ENCODE peak calls at places on chromosomes 6 and 20, in seven cellular contexts. One of them, this sample, is unnamed.

GRCh38 chr20:32762754-32763201 is 593 bp downstream of the DNMT3B start:
- DNase-seq in activated CD4-positive, alpha-beta T cell treated with anti-CD3 and anti-CD28 coated beads, Interleukin-2, amount 50 U/mL, for 48 hours: peak
- DNase-seq in kidney tubule cell: no peak
- DNase-seq in HFF-Myc: no peak
- DNase-seq in cardiac muscle cell: no peak
- DNase-seq in mucosa of descending colon: peak
- DNase-seq in hepatic stellate cell: no peak
- DNase-seq in this sample: peak

GRCh38 chr6:17601389-17601703 is 1.2 kb downstream of the FAM8A1 start:
- DNase-seq in activated CD4-positive, alpha-beta T cell treated with anti-CD3 and anti-CD28 coated beads, Interleukin-2, amount 50 U/mL, for 48 hours: no peak
- DNase-seq in kidney tubule cell: no peak
- DNase-seq in HFF-Myc: no peak
- DNase-seq in cardiac muscle cell: no peak
- DNase-seq in mucosa of descending colon: no peak
- DNase-seq in hepatic stellate cell: no peak
- DNase-seq in this sample: no peak

GRCh38 chr20:32110173-32110704 is 725 bp downstream of the TM9SF4 start:
- DNase-seq in activated CD4-positive, alpha-beta T cell treated with anti-CD3 and anti-CD28 coated beads, Interleukin-2, amount 50 U/mL, for 48 hours: no peak
- DNase-seq in kidney tubule cell: no peak
- DNase-seq in HFF-Myc: no peak
- DNase-seq in cardiac muscle cell: no peak
- DNase-seq in mucosa of descending colon: peak
- DNase-seq in hepatic stellate cell: no peak
- DNase-seq in this sample: no peak

GRCh38 chr6:52420668-52421358 is 671 bp downstream of the EFHC1 start:
- DNase-seq in activated CD4-positive, alpha-beta T cell treated with anti-CD3 and anti-CD28 coated beads, Interleukin-2, amount 50 U/mL, for 48 hours: no peak
- DNase-seq in kidney tubule cell: peak
- DNase-seq in HFF-Myc: no peak
- DNase-seq in cardiac muscle cell: peak
- DNase-seq in mucosa of descending colon: peak
- DNase-seq in hepatic stellate cell: no peak
- DNase-seq in this sample: no peak

GRCh38 chr6:101853226-101853625 is 459.7 kb downstream of the GRIK2 start:
- DNase-seq in activated CD4-positive, alpha-beta T cell treated with anti-CD3 and anti-CD28 coated beads, Interleukin-2, amount 50 U/mL, for 48 hours: no peak
- DNase-seq in kidney tubule cell: no peak
- DNase-seq in HFF-Myc: no peak
- DNase-seq in cardiac muscle cell: no peak
- DNase-seq in mucosa of descending colon: no peak
- DNase-seq in hepatic stellate cell: no peak
- DNase-seq in this sample: no peak

GRCh38 chr6:45003400-45003799 is 324.7 kb upstream of the RUNX2 start:
- DNase-seq in activated CD4-positive, alpha-beta T cell treated with anti-CD3 and anti-CD28 coated beads, Interleukin-2, amount 50 U/mL, for 48 hours: no peak
- DNase-seq in kidney tubule cell: no peak
- DNase-seq in HFF-Myc: no peak
- DNase-seq in cardiac muscle cell: no peak
- DNase-seq in mucosa of descending colon: no peak
- DNase-seq in hepatic stellate cell: no peak
- DNase-seq in this sample: no peak

GRCh38 chr6:156057869-156058268 is 602.2 kb upstream of the NOX3 start:
- DNase-seq in activated CD4-positive, alpha-beta T cell treated with anti-CD3 and anti-CD28 coated beads, Interleukin-2, amount 50 U/mL, for 48 hours: no peak
- DNase-seq in kidney tubule cell: peak
- DNase-seq in HFF-Myc: no peak
- DNase-seq in cardiac muscle cell: no peak
- DNase-seq in mucosa of descending colon: no peak
- DNase-seq in hepatic stellate cell: no peak
- DNase-seq in this sample: no peak

GRCh38 chr20:21505161-21505809 is 8.6 kb downstream of the NKX2-2 start:
- DNase-seq in activated CD4-positive, alpha-beta T cell treated with anti-CD3 and anti-CD28 coated beads, Interleukin-2, amount 50 U/mL, for 48 hours: peak
- DNase-seq in kidney tubule cell: peak
- DNase-seq in HFF-Myc: no peak
- DNase-seq in cardiac muscle cell: peak
- DNase-seq in mucosa of descending colon: peak
- DNase-seq in hepatic stellate cell: peak
- DNase-seq in this sample: peak

GRCh38 chr6:139378882-139379341 is 4.5 kb upstream of the CITED2 start:
- DNase-seq in activated CD4-positive, alpha-beta T cell treated with anti-CD3 and anti-CD28 coated beads, Interleukin-2, amount 50 U/mL, for 48 hours: no peak
- DNase-seq in kidney tubule cell: peak
- DNase-seq in HFF-Myc: no peak
- DNase-seq in cardiac muscle cell: peak
- DNase-seq in mucosa of descending colon: no peak
- DNase-seq in hepatic stellate cell: no peak
- DNase-seq in this sample: peak

GRCh38 chr6:23269436-23269835 is 700.1 kb downstream of the HDGFL1 start:
- DNase-seq in activated CD4-positive, alpha-beta T cell treated with anti-CD3 and anti-CD28 coated beads, Interleukin-2, amount 50 U/mL, for 48 hours: no peak
- DNase-seq in kidney tubule cell: no peak
- DNase-seq in HFF-Myc: no peak
- DNase-seq in cardiac muscle cell: peak
- DNase-seq in mucosa of descending colon: no peak
- DNase-seq in hepatic stellate cell: no peak
- DNase-seq in this sample: no peak

GRCh38 chr20:11676618-11677289 is 240.9 kb upstream of the BTBD3 start:
- DNase-seq in activated CD4-positive, alpha-beta T cell treated with anti-CD3 and anti-CD28 coated beads, Interleukin-2, amount 50 U/mL, for 48 hours: peak
- DNase-seq in kidney tubule cell: peak
- DNase-seq in HFF-Myc: peak
- DNase-seq in cardiac muscle cell: peak
- DNase-seq in mucosa of descending colon: peak
- DNase-seq in hepatic stellate cell: peak
- DNase-seq in this sample: peak

GRCh38 chr6:28709478-28710349 is 184.0 kb downstream of the GPX5 start:
- DNase-seq in activated CD4-positive, alpha-beta T cell treated with anti-CD3 and anti-CD28 coated beads, Interleukin-2, amount 50 U/mL, for 48 hours: no peak
- DNase-seq in kidney tubule cell: peak
- DNase-seq in HFF-Myc: no peak
- DNase-seq in cardiac muscle cell: no peak
- DNase-seq in mucosa of descending colon: no peak
- DNase-seq in hepatic stellate cell: no peak
- DNase-seq in this sample: peak

GRCh38 chr20:40743172-40743775 is 54.2 kb upstream of the MAFB start:
- DNase-seq in activated CD4-positive, alpha-beta T cell treated with anti-CD3 and anti-CD28 coated beads, Interleukin-2, amount 50 U/mL, for 48 hours: no peak
- DNase-seq in kidney tubule cell: no peak
- DNase-seq in HFF-Myc: no peak
- DNase-seq in cardiac muscle cell: no peak
- DNase-seq in mucosa of descending colon: no peak
- DNase-seq in hepatic stellate cell: no peak
- DNase-seq in this sample: no peak

GRCh38 chr20:62111148-62111547 is 11.1 kb upstream of the LSM14B start:
- DNase-seq in activated CD4-positive, alpha-beta T cell treated with anti-CD3 and anti-CD28 coated beads, Interleukin-2, amount 50 U/mL, for 48 hours: no peak
- DNase-seq in kidney tubule cell: no peak
- DNase-seq in HFF-Myc: no peak
- DNase-seq in cardiac muscle cell: no peak
- DNase-seq in mucosa of descending colon: no peak
- DNase-seq in hepatic stellate cell: no peak
- DNase-seq in this sample: no peak

GRCh38 chr20:19241440-19241839 is 29.0 kb downstream of the SLC24A3 start:
- DNase-seq in activated CD4-positive, alpha-beta T cell treated with anti-CD3 and anti-CD28 coated beads, Interleukin-2, amount 50 U/mL, for 48 hours: no peak
- DNase-seq in kidney tubule cell: no peak
- DNase-seq in HFF-Myc: no peak
- DNase-seq in cardiac muscle cell: peak
- DNase-seq in mucosa of descending colon: no peak
- DNase-seq in hepatic stellate cell: no peak
- DNase-seq in this sample: no peak

GRCh38 chr6:81997091-81997926 is 244.8 kb upstream of the TENT5A start:
- DNase-seq in activated CD4-positive, alpha-beta T cell treated with anti-CD3 and anti-CD28 coated beads, Interleukin-2, amount 50 U/mL, for 48 hours: no peak
- DNase-seq in kidney tubule cell: peak
- DNase-seq in HFF-Myc: no peak
- DNase-seq in cardiac muscle cell: peak
- DNase-seq in mucosa of descending colon: no peak
- DNase-seq in hepatic stellate cell: no peak
- DNase-seq in this sample: peak

GRCh38 chr20:48626226-48626937 is 201.4 kb downstream of the PREX1 start:
- DNase-seq in activated CD4-positive, alpha-beta T cell treated with anti-CD3 and anti-CD28 coated beads, Interleukin-2, amount 50 U/mL, for 48 hours: no peak
- DNase-seq in kidney tubule cell: no peak
- DNase-seq in HFF-Myc: no peak
- DNase-seq in cardiac muscle cell: peak
- DNase-seq in mucosa of descending colon: no peak
- DNase-seq in hepatic stellate cell: peak
- DNase-seq in this sample: no peak

GRCh38 chr20:50727792-50728485 is 3.4 kb upstream of the PARD6B start:
- DNase-seq in activated CD4-positive, alpha-beta T cell treated with anti-CD3 and anti-CD28 coated beads, Interleukin-2, amount 50 U/mL, for 48 hours: no peak
- DNase-seq in kidney tubule cell: peak
- DNase-seq in HFF-Myc: no peak
- DNase-seq in cardiac muscle cell: no peak
- DNase-seq in mucosa of descending colon: no peak
- DNase-seq in hepatic stellate cell: no peak
- DNase-seq in this sample: no peak

GRCh38 chr6:340991-341827 is 48.9 kb downstream of the DUSP22 start:
- DNase-seq in activated CD4-positive, alpha-beta T cell treated with anti-CD3 and anti-CD28 coated beads, Interleukin-2, amount 50 U/mL, for 48 hours: no peak
- DNase-seq in kidney tubule cell: no peak
- DNase-seq in HFF-Myc: no peak
- DNase-seq in cardiac muscle cell: no peak
- DNase-seq in mucosa of descending colon: no peak
- DNase-seq in hepatic stellate cell: no peak
- DNase-seq in this sample: peak

GRCh38 chr6:139891471-139891870 is 517.0 kb upstream of the CITED2 start:
- DNase-seq in activated CD4-positive, alpha-beta T cell treated with anti-CD3 and anti-CD28 coated beads, Interleukin-2, amount 50 U/mL, for 48 hours: no peak
- DNase-seq in kidney tubule cell: no peak
- DNase-seq in HFF-Myc: peak
- DNase-seq in cardiac muscle cell: no peak
- DNase-seq in mucosa of descending colon: no peak
- DNase-seq in hepatic stellate cell: no peak
- DNase-seq in this sample: no peak

This sample was measured in K562.